ENCODE peak calls at places on chromosome 17, in six cellular contexts. N is bronchial epithelial cell, E is AG04450, W is ascending aorta, O is upper lobe of right lung, Y is stomach. F is an unnamed sample.
A peak's percentile ranks its signal among the peaks of the same experiment; 100 is the strongest.

GRCh38 chr17:42804918-42805367 is 6.3 kb downstream of the CNTD1 start:
- DNase-seq in N (no peak), E (no peak), W (no peak), O (no peak), Y (peak; percentile 64), F (no peak)

GRCh38 chr17:7887482-7888183 is 956 bp upstream of the CHD3 start:
- DNase-seq in N (peak; percentile 96), E (peak; percentile 96), W (peak; percentile 95), O (peak; percentile 95), Y (peak; percentile 95), F (peak; percentile 95)

GRCh38 chr17:14316131-14316854 is 15.4 kb downstream of the HS3ST3B1 start:
- DNase-seq in N (no peak), E (no peak), W (no peak), O (no peak), Y (no peak), F (no peak)

GRCh38 chr17:42690596-42690995 is 8.3 kb downstream of the CNTNAP1 start:
- DNase-seq in N (no peak), E (no peak), W (no peak), O (no peak), Y (no peak), F (no peak)

GRCh38 chr17:8872705-8873426 is 5.4 kb upstream of the PIK3R6 start:
- DNase-seq in N (no peak), E (no peak), W (no peak), O (no peak), Y (no peak), F (no peak)

GRCh38 chr17:57281887-57282653 is 25.7 kb downstream of the MSI2 start:
- DNase-seq in N (no peak), E (no peak), W (no peak), O (no peak), Y (no peak), F (no peak)

GRCh38 chr17:29039764-29040598 is 3.0 kb upstream of the PIPOX start:
- DNase-seq in N (peak; percentile 68), E (peak; percentile 49), W (no peak), O (no peak), Y (no peak), F (no peak)

GRCh38 chr17:8611671-8612298 is 18.7 kb downstream of the MYH10 start:
- DNase-seq in N (no peak), E (no peak), W (no peak), O (no peak), Y (no peak), F (no peak)

GRCh38 chr17:41451154-41451728 is 10.5 kb upstream of the KRT38 start:
- DNase-seq in N (no peak), E (no peak), W (no peak), O (no peak), Y (no peak), F (no peak)

GRCh38 chr17:3037259-3037658 is 26.1 kb downstream of the OR1D5 start:
- DNase-seq in N (no peak), E (no peak), W (no peak), O (no peak), Y (no peak), F (no peak)

GRCh38 chr17:41613277-41614082 is 913 bp upstream of the KRT16 start:
- DNase-seq in N (no peak), E (no peak), W (no peak), O (peak; percentile 29), Y (no peak), F (no peak)

GRCh38 chr17:17741346-17742023 is 60.2 kb downstream of the RAI1 start:
- DNase-seq in N (no peak), E (no peak), W (no peak), O (no peak), Y (no peak), F (peak; percentile 87)

GRCh38 chr17:41523787-41524186 is 4.3 kb downstream of the KRT19 start:
- DNase-seq in N (peak; percentile 63), E (no peak), W (no peak), O (no peak), Y (peak; percentile 43), F (no peak)

GRCh38 chr17:78710607-78711006 is 71.5 kb downstream of the CYTH1 start:
- DNase-seq in N (no peak), E (no peak), W (no peak), O (no peak), Y (no peak), F (no peak)

GRCh38 chr17:15456972-15457722 is 10.3 kb downstream of the CDRT4 start:
- DNase-seq in N (no peak), E (peak; percentile 80), W (peak; percentile 79), O (no peak), Y (no peak), F (peak; percentile 72)

GRCh38 chr17:4547118-4547906 is 7.9 kb downstream of the MYBBP1A start:
- DNase-seq in N (no peak), E (no peak), W (no peak), O (no peak), Y (no peak), F (no peak)

GRCh38 chr17:66426397-66427033 is 124.1 kb downstream of the PRKCA start:
- DNase-seq in N (no peak), E (no peak), W (no peak), O (no peak), Y (no peak), F (no peak)

GRCh38 chr17:73969956-73970355 is 233.5 kb upstream of the RPL38 start:
- DNase-seq in N (no peak), E (no peak), W (no peak), O (peak; percentile 80), Y (no peak), F (no peak)

GRCh38 chr17:68456529-68457167 is 648 bp downstream of the WIPI1 start:
- DNase-seq in N (peak; percentile 59), E (peak; percentile 77), W (peak; percentile 93), O (peak; percentile 84), Y (peak; percentile 70), F (peak; percentile 65)

GRCh38 chr17:56798916-56799315 is 34.8 kb downstream of the C17orf67 start:
- DNase-seq in N (no peak), E (no peak), W (no peak), O (no peak), Y (no peak), F (no peak)

DNA sequence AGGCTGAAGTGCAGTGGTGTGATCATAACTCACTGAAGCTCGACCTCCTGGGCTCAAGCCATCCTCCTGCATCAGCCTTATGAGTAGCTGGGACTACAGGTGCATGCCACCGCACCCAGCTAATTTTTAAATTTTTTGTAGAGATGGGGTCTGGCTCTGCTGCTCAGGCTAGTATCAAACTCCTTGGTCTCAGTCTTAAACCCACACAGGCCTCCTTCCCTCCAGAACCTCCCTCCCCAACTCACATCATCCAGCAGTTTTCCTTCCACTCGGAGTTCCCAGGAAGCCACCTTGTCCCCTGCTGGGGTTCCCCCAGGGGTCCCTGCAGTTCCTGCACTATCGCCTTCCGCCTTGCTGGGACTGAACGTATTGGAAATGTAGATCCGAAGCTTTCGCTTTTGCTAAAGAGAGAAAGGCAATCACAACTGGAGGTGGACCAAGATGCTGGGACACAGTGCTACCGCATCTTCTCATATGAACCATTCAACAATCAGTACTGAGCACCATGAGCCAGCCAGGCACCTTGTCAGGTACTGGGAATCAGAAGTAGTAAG is 7.2 kb downstream of the SMARCD2 start:
- DNase-seq in N (no peak), E (no peak), W (no peak), O (no peak), Y (no peak), F (no peak)
- TF ChIP-seq CTCF in N (no peak), E (no peak), W (no peak), O (no peak), Y (no peak), F (no peak)

DNA sequence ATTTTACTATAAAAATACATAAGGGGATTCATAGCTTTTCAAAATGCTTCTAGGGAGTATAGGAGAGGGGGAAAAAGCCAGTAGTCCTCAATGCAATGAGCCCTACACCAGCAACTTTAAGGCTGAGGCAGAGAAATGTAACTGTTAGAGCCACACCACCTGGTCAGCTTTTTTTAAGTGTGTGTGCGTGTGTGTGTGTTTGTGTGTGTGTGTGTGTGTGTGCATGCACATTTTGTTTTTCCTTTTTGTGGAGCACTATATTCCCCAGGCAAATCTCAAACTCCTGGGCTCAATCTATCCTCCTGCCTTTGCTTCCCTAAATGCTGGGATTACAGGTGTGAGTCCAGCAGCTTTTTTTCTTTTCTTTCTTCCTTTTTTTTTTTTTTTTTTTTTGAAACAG is 2.3 kb upstream of the MEIOC start:
- DNase-seq in N (no peak), E (no peak), W (no peak), O (no peak), Y (no peak), F (no peak)
- H3K27me3 ChIP-seq in N (peaks cover 15% of the 10 kb centered on the region), E (peaks cover 26% of the 10 kb centered on the region), W (peaks cover 7% of the 10 kb centered on the region), O (peaks cover 51% of the 10 kb centered on the region), Y (peaks cover 33% of the 10 kb centered on the region), F (peaks cover 51% of the 10 kb centered on the region)

GRCh38 chr17:38864636-38865398 is 5.0 kb upstream of the LASP1 start:
- DNase-seq in N (peak; percentile 80), E (no peak), W (no peak), O (no peak), Y (no peak), F (no peak)
- TF ChIP-seq CTCF in N (peak; percentile 63), E (peak; percentile 58), W (no peak), O (no peak), Y (no peak), F (no peak)

GRCh38 chr17:34633351-34633750 is 54.0 kb downstream of the TMEM132E start:
- DNase-seq in N (peak; percentile 20), E (no peak), W (no peak), O (peak; percentile 48), Y (no peak), F (no peak)
- H3K27me3 ChIP-seq in N (peaks cover 2% of the 10 kb centered on the region), E (peaks cover 4% of the 10 kb centered on the region), W (no peaks in the 10 kb centered on the region), O (peaks cover 50% of the 10 kb centered on the region), Y (peaks cover 37% of the 10 kb centered on the region), F (no peaks in the 10 kb centered on the region)

GRCh38 chr17:77470330-77470786 is 329.6 kb downstream of the SEC14L1 start:
- DNase-seq in N (no peak), E (no peak), W (no peak), O (no peak), Y (no peak), F (no peak)

GRCh38 chr17:77471984-77472836 is 331.4 kb downstream of the SEC14L1 start:
- DNase-seq in N (peak; percentile 64), E (no peak), W (no peak), O (peak; percentile 79), Y (peak; percentile 56), F (peak; percentile 59)

GRCh38 chr17:77472837-77473214 is 332.1 kb downstream of the SEC14L1 start:
- DNase-seq in N (no peak), E (no peak), W (no peak), O (no peak), Y (no peak), F (no peak)

GRCh38 chr17:77468897-77469296 is 328.1 kb downstream of the SEC14L1 start:
- DNase-seq in N (no peak), E (no peak), W (no peak), O (no peak), Y (no peak), F (no peak)

GRCh38 chr17:77470800-77471733 is 330.3 kb downstream of the SEC14L1 start:
- DNase-seq in N (peak; percentile 39), E (no peak), W (no peak), O (no peak), Y (no peak), F (no peak)
- TF ChIP-seq CTCF in N (no peak), E (peak; percentile 2), W (no peak), O (no peak), Y (no peak), F (no peak)

GRCh38 chr17:50558091-50558490 is 2.4 kb upstream of the CACNA1G start:
- DNase-seq in N (no peak), E (no peak), W (no peak), O (no peak), Y (no peak), F (no peak)
- H3K27me3 ChIP-seq in N (peaks cover 40% of the 10 kb centered on the region), E (peaks cover 48% of the 10 kb centered on the region), W (peaks cover 10% of the 10 kb centered on the region), O (peaks cover 49% of the 10 kb centered on the region), Y (peaks cover 45% of the 10 kb centered on the region), F (no peaks in the 10 kb centered on the region)

GRCh38 chr17:59846391-59847165 is 46.2 kb downstream of the TUBD1 start:
- DNase-seq in N (peak; percentile 98), E (peak; percentile 84), W (no peak), O (peak; percentile 71), Y (peak; percentile 45), F (no peak)
- TF ChIP-seq CTCF in N (no peak), E (no peak), W (no peak), O (no peak), Y (no peak), F (no peak)